ENCODE peak calls at places on chromosomes 1 and 21, in seven cellular contexts. One of them, this sample, is unnamed.

GRCh38 chr1:235093013-235093618 is 35.5 kb downstream of the TOMM20 start:
- DNase-seq in A549: peak
- DNase-seq in heart left ventricle: peak
- DNase-seq in endothelial cell of umbilical vein: peak
- DNase-seq in GM12891: no peak
- DNase-seq in GM12892: no peak
- DNase-seq in transverse colon: peak
- DNase-seq in this sample: no peak

GRCh38 chr1:116334015-116334547 is 39.0 kb upstream of the ATP1A1 start:
- DNase-seq in A549: no peak
- DNase-seq in heart left ventricle: no peak
- DNase-seq in endothelial cell of umbilical vein: peak
- DNase-seq in GM12891: no peak
- DNase-seq in GM12892: no peak
- DNase-seq in transverse colon: peak
- DNase-seq in this sample: no peak

GRCh38 chr1:190022709-190023108 is 455.0 kb downstream of the BRINP3 start:
- DNase-seq in A549: peak
- DNase-seq in heart left ventricle: no peak
- DNase-seq in endothelial cell of umbilical vein: no peak
- DNase-seq in GM12891: no peak
- DNase-seq in GM12892: no peak
- DNase-seq in transverse colon: no peak
- DNase-seq in this sample: no peak

GRCh38 chr1:111565079-111565478 is 54.5 kb upstream of the RAP1A start:
- DNase-seq in A549: no peak
- DNase-seq in heart left ventricle: no peak
- DNase-seq in endothelial cell of umbilical vein: no peak
- DNase-seq in GM12891: no peak
- DNase-seq in GM12892: no peak
- DNase-seq in transverse colon: no peak
- DNase-seq in this sample: no peak

GRCh38 chr1:230728710-230729392 is 14.9 kb upstream of the AGT start:
- DNase-seq in A549: no peak
- DNase-seq in heart left ventricle: peak
- DNase-seq in endothelial cell of umbilical vein: no peak
- DNase-seq in GM12891: no peak
- DNase-seq in GM12892: no peak
- DNase-seq in transverse colon: peak
- DNase-seq in this sample: no peak

GRCh38 chr1:39984951-39985350 is 30.0 kb downstream of the MFSD2A start:
- DNase-seq in A549: no peak
- DNase-seq in heart left ventricle: no peak
- DNase-seq in endothelial cell of umbilical vein: no peak
- DNase-seq in GM12891: no peak
- DNase-seq in GM12892: no peak
- DNase-seq in transverse colon: no peak
- DNase-seq in this sample: no peak

GRCh38 chr21:38910390-38911008 is 104.8 kb downstream of the ETS2 start:
- DNase-seq in A549: no peak
- DNase-seq in heart left ventricle: no peak
- DNase-seq in endothelial cell of umbilical vein: no peak
- DNase-seq in GM12891: no peak
- DNase-seq in GM12892: no peak
- DNase-seq in transverse colon: peak
- DNase-seq in this sample: no peak

GRCh38 chr1:21266119-21266774 is 24.0 kb downstream of the ECE1 start:
- DNase-seq in A549: no peak
- DNase-seq in heart left ventricle: no peak
- DNase-seq in endothelial cell of umbilical vein: peak
- DNase-seq in GM12891: no peak
- DNase-seq in GM12892: no peak
- DNase-seq in transverse colon: no peak
- DNase-seq in this sample: no peak

GRCh38 chr1:218034464-218034863 is 250.6 kb upstream of the RRP15 start:
- DNase-seq in A549: no peak
- DNase-seq in heart left ventricle: no peak
- DNase-seq in endothelial cell of umbilical vein: no peak
- DNase-seq in GM12891: no peak
- DNase-seq in GM12892: no peak
- DNase-seq in transverse colon: no peak
- DNase-seq in this sample: no peak

GRCh38 chr1:230120949-230121381 is 53.9 kb downstream of the GALNT2 start:
- DNase-seq in A549: peak
- DNase-seq in heart left ventricle: no peak
- DNase-seq in endothelial cell of umbilical vein: peak
- DNase-seq in GM12891: no peak
- DNase-seq in GM12892: no peak
- DNase-seq in transverse colon: peak
- DNase-seq in this sample: no peak

GRCh38 chr1:110087812-110088738 is 17.6 kb upstream of the ALX3 start:
- DNase-seq in A549: peak
- DNase-seq in heart left ventricle: peak
- DNase-seq in endothelial cell of umbilical vein: peak
- DNase-seq in GM12891: peak
- DNase-seq in GM12892: peak
- DNase-seq in transverse colon: peak
- DNase-seq in this sample: peak

GRCh38 chr1:221845650-221846371 is 103.9 kb upstream of the DUSP10 start:
- DNase-seq in A549: peak
- DNase-seq in heart left ventricle: no peak
- DNase-seq in endothelial cell of umbilical vein: peak
- DNase-seq in GM12891: no peak
- DNase-seq in GM12892: no peak
- DNase-seq in transverse colon: peak
- DNase-seq in this sample: no peak

GRCh38 chr1:25501235-25502058 is 42.0 kb upstream of the LDLRAP1 start:
- DNase-seq in A549: no peak
- DNase-seq in heart left ventricle: no peak
- DNase-seq in endothelial cell of umbilical vein: no peak
- DNase-seq in GM12891: no peak
- DNase-seq in GM12892: no peak
- DNase-seq in transverse colon: peak
- DNase-seq in this sample: no peak

GRCh38 chr1:101128211-101128727 is 102.7 kb upstream of the DPH5 start:
- DNase-seq in A549: no peak
- DNase-seq in heart left ventricle: no peak
- DNase-seq in endothelial cell of umbilical vein: peak
- DNase-seq in GM12891: no peak
- DNase-seq in GM12892: no peak
- DNase-seq in transverse colon: no peak
- DNase-seq in this sample: no peak

GRCh38 chr21:21101911-21102310 is 103.7 kb downstream of the NCAM2 start:
- DNase-seq in A549: no peak
- DNase-seq in heart left ventricle: no peak
- DNase-seq in endothelial cell of umbilical vein: no peak
- DNase-seq in GM12891: no peak
- DNase-seq in GM12892: no peak
- DNase-seq in transverse colon: no peak
- DNase-seq in this sample: no peak

GRCh38 chr1:203351037-203351625 is at the start of gene FMOD:
- DNase-seq in A549: no peak
- DNase-seq in heart left ventricle: peak
- DNase-seq in endothelial cell of umbilical vein: no peak
- DNase-seq in GM12891: no peak
- DNase-seq in GM12892: no peak
- DNase-seq in transverse colon: peak
- DNase-seq in this sample: peak
- TF ChIP-seq POLR2A in A549: no peak
- TF ChIP-seq POLR2A in heart left ventricle: no peak
- TF ChIP-seq POLR2A in endothelial cell of umbilical vein: no peak
- TF ChIP-seq POLR2A in GM12891: no peak
- TF ChIP-seq POLR2A in GM12892: no peak
- TF ChIP-seq POLR2A in transverse colon: no peak
- TF ChIP-seq POLR2A in this sample: peak

DNA sequence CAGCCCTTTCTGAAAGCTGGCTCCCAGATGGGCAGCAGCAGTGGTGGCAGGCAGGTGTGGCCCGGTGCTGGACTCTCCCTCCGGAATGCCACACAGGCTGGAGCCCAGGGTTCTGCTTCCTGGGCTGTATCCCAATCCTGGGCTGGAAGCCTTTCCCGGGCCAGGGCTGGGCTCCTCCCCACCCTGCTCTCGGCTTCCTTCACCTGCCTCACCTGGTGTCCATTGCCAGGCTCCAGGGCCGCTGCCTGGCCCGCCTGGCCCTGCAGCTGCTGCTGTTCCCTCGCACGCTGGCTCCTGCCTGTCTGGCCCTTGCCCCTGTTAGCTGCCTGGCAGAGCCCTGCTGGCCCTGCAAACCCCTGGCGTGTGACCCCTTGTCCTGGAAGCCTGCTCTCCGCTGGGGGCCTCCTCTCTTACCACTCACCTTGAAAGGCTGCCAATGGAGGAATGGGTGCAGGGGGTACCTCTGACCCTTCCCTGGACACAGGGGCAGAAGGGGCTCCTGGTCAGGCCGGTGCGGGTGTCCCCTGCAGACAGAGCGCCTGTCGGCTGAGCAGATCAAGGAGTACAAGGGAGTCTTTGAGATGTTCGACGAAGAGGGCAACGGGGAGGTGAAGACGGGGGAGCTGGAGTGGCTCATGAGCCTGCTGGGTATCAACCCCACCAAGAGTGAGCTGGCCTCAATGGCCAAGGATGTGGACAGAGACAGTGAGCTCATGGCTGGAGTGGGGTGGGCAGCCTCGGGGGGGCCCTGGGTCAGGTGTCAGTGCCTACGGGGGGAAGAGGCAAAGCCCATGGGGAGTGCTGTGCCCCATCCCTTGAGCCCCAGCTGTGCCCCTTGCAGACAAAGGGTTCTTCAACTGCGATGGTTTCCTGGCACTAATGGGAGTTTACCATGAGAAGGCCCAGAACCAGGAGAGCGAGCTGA is 1.1 kb downstream of the CALML6 start:
- DNase-seq in A549: no peak
- DNase-seq in heart left ventricle: peak
- DNase-seq in endothelial cell of umbilical vein: no peak
- DNase-seq in GM12891: no peak
- DNase-seq in GM12892: no peak
- DNase-seq in transverse colon: peak
- DNase-seq in this sample: no peak
- TF ChIP-seq POLR2A in A549: no peak
- TF ChIP-seq POLR2A in heart left ventricle: no peak
- TF ChIP-seq POLR2A in endothelial cell of umbilical vein: no peak
- TF ChIP-seq POLR2A in GM12891: no peak
- TF ChIP-seq POLR2A in GM12892: no peak
- TF ChIP-seq POLR2A in transverse colon: no peak
- TF ChIP-seq POLR2A in this sample: no peak

GRCh38 chr1:3902111-3902511 is 2.0 kb upstream of the C1orf174 start:
- DNase-seq in A549: no peak
- DNase-seq in heart left ventricle: no peak
- DNase-seq in endothelial cell of umbilical vein: no peak
- DNase-seq in GM12891: no peak
- DNase-seq in GM12892: no peak
- DNase-seq in transverse colon: peak
- DNase-seq in this sample: no peak

GRCh38 chr1:3902546-3902945 is 2.5 kb upstream of the C1orf174 start:
- DNase-seq in A549: no peak
- DNase-seq in heart left ventricle: no peak
- DNase-seq in endothelial cell of umbilical vein: no peak
- DNase-seq in GM12891: no peak
- DNase-seq in GM12892: no peak
- DNase-seq in transverse colon: no peak
- DNase-seq in this sample: no peak

GRCh38 chr1:3899776-3900149 is 309 bp downstream of the C1orf174 start:
- DNase-seq in A549: no peak
- DNase-seq in heart left ventricle: no peak
- DNase-seq in endothelial cell of umbilical vein: no peak
- DNase-seq in GM12891: no peak
- DNase-seq in GM12892: peak
- DNase-seq in transverse colon: no peak
- DNase-seq in this sample: no peak

GRCh38 chr1:3900150-3900968 is at the start of gene C1orf174:
- DNase-seq in A549: peak
- DNase-seq in heart left ventricle: peak
- DNase-seq in endothelial cell of umbilical vein: peak
- DNase-seq in GM12891: peak
- DNase-seq in GM12892: peak
- DNase-seq in transverse colon: peak
- DNase-seq in this sample: peak

DNA sequence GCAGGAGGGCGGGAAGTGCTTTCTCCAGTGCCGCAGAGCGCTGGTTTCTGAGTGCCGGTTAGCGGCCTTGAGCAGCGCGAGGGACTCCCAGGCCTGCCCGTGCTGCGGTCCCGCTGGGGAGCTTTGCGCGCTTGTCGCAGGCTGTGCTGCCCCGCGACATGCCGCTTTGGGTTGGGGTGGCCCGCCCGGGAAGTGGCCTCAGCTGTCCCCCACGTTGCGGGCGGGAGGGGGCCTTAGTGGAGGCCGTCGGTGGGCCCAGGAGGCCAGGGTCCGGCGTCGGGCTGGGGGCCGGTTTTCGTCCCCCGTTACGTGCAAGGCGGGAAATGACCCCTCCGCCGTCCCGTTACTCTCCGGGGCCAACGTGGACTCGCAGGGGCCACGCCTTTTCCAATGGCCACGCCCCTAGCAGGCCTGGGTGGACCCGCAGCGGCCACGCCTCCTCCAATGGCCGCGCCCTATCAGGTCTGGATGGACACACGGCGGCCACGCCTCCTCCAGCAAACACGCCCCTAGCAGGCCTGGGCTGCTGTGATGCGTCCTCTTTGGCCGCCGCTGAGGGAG is 977 bp upstream of the C1orf174 start:
- DNase-seq in A549: peak
- DNase-seq in heart left ventricle: peak
- DNase-seq in endothelial cell of umbilical vein: peak
- DNase-seq in GM12891: peak
- DNase-seq in GM12892: peak
- DNase-seq in transverse colon: peak
- DNase-seq in this sample: peak
- TF ChIP-seq POLR2A in A549: peak
- TF ChIP-seq POLR2A in heart left ventricle: peak
- TF ChIP-seq POLR2A in endothelial cell of umbilical vein: peak
- TF ChIP-seq POLR2A in GM12891: no peak
- TF ChIP-seq POLR2A in GM12892: no peak
- TF ChIP-seq POLR2A in transverse colon: peak
- TF ChIP-seq POLR2A in this sample: no peak

DNA sequence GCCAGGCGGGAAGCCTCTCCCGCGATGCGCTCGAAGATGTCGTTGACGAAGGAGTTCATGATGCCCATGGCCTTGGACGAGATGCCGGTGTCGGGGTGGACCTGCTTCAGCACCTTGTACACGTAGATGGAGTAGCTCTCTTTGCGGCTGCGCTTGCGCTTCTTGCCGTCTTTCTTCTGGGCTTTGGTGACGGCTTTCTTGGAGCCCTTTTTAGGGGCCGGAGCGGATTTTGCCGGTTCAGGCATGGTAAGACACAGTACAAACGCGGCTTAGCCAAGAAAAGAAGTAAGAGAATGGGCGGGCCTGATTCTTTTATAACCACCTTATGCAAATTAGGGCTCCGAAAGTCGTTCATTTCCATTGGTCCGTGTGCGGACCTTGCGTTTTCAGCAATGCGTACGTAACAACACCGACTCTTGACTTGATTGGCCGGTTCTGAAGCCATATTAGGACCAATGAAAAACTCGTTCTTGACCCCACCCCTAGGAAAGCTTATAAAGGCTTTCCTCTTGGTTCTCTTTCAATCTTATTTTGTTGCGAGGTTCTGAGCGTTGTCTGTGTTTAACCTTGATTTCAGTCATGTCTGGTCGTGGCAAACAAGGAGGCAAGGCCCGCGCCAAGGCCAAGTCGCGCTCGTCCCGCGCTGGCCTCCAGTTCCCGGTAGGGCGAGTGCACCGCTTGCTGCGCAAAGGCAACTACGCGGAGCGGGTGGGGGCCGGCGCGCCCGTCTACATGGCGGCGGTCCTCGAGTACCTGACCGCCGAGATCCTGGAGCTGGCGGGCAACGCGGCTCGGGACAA is 12.8 kb upstream of the BOLA1 start:
- DNase-seq in A549: peak
- DNase-seq in heart left ventricle: peak
- DNase-seq in endothelial cell of umbilical vein: peak
- DNase-seq in GM12891: peak
- DNase-seq in GM12892: peak
- DNase-seq in transverse colon: peak
- DNase-seq in this sample: peak
- TF ChIP-seq POLR2A in A549: peak
- TF ChIP-seq POLR2A in heart left ventricle: peak
- TF ChIP-seq POLR2A in endothelial cell of umbilical vein: peak
- TF ChIP-seq POLR2A in GM12891: peak
- TF ChIP-seq POLR2A in GM12892: peak
- TF ChIP-seq POLR2A in transverse colon: peak
- TF ChIP-seq POLR2A in this sample: peak